ENCODE peak calls at places on chromosomes 6 and 20, in ten cellular contexts. B, H, S, N, Y, T, Q, A, P and C are unnamed samples.

GRCh38 chr20:31560900-31561598 is 44.0 kb upstream of the ID1 start:
- DNase-seq in S (peak), N (no peak), T (no peak), H (no peak), Q (no peak), B (peak), P (no peak), Y (no peak), A (peak), C (no peak)

GRCh38 chr6:22250486-22250885 is 46.4 kb downstream of the PRL start:
- DNase-seq in H (peak), Q (no peak), A (no peak), S (no peak), T (no peak), N (no peak), B (peak), P (no peak), Y (no peak), C (no peak)

GRCh38 chr6:160160450-160160849 is 38.8 kb downstream of the SLC22A1 start:
- DNase-seq in T (no peak), Q (no peak), A (no peak), S (no peak), P (no peak), Y (no peak), B (peak), H (no peak), N (no peak), C (no peak)

GRCh38 chr6:169158182-169158573 is 95.5 kb downstream of the THBS2 start:
- DNase-seq in P (no peak), Q (peak), N (no peak), H (no peak), S (no peak), A (no peak), Y (no peak), B (peak), T (no peak), C (no peak)

GRCh38 chr6:107401573-107401972 is 57.8 kb downstream of the PDSS2 start:
- DNase-seq in H (no peak), A (no peak), Q (no peak), Y (no peak), S (no peak), T (no peak), B (no peak), N (no peak), P (no peak), C (no peak)

GRCh38 chr20:22801528-22801927 is 217.2 kb upstream of the FOXA2 start:
- DNase-seq in T (no peak), H (no peak), A (no peak), B (no peak), P (no peak), N (no peak), Y (no peak), Q (no peak), S (no peak), C (no peak)

GRCh38 chr6:34867484-34867883 is 20.4 kb downstream of the TAF11 start:
- DNase-seq in S (no peak), Y (no peak), N (no peak), P (no peak), T (no peak), B (no peak), Q (no peak), A (no peak), H (no peak), C (no peak)

GRCh38 chr6:168370310-168370991 is 50.9 kb upstream of the DACT2 start:
- DNase-seq in T (peak), Y (peak), S (peak), N (peak), H (peak), P (peak), Q (peak), A (peak), B (no peak), C (peak)

GRCh38 chr6:116969211-116969863 is 92.3 kb downstream of the RFX6 start:
- DNase-seq in A (peak), P (no peak), H (peak), T (no peak), B (peak), Q (no peak), N (no peak), Y (no peak), S (peak), C (peak)

GRCh38 chr6:33161354-33162320 is 30.6 kb downstream of the COL11A2 start:
- DNase-seq in Y (peak), P (peak), T (peak), N (peak), H (peak), A (peak), B (peak), Q (peak), S (peak), C (peak)

GRCh38 chr6:37049990-37050853 is 44.8 kb downstream of the FGD2 start:
- DNase-seq in H (no peak), Y (peak), T (peak), B (no peak), A (no peak), N (peak), P (peak), Q (peak), S (no peak), C (peak)

GRCh38 chr6:112298021-112298745 is 43.8 kb upstream of the LAMA4 start:
- DNase-seq in S (peak), H (no peak), Y (no peak), Q (no peak), T (no peak), P (no peak), A (no peak), N (no peak), B (peak), C (no peak)

GRCh38 chr6:79687759-79688158 is 56.6 kb downstream of the SH3BGRL2 start:
- DNase-seq in Y (no peak), Q (no peak), P (no peak), H (peak), N (no peak), T (no peak), B (no peak), A (no peak), S (no peak), C (no peak)

GRCh38 chr20:38729767-38730166 is 5.5 kb downstream of the SLC32A1 start:
- DNase-seq in N (no peak), T (no peak), Y (peak), B (no peak), A (no peak), Q (no peak), S (no peak), H (no peak), P (no peak), C (no peak)

GRCh38 chr20:19568128-19568527 is 189.9 kb upstream of the RIN2 start:
- DNase-seq in T (no peak), A (no peak), B (no peak), P (no peak), N (no peak), S (no peak), H (no peak), Q (no peak), Y (no peak), C (no peak)

GRCh38 chr6:63523630-63524029 is 48.6 kb upstream of the LOC128125822 start:
- DNase-seq in P (no peak), N (no peak), A (no peak), T (no peak), H (no peak), B (no peak), S (no peak), Y (no peak), Q (no peak), C (no peak)

GRCh38 chr20:3479759-3480615 is 9.2 kb downstream of the ATRN start:
- DNase-seq in Y (no peak), T (no peak), H (no peak), S (no peak), P (no peak), A (no peak), N (no peak), Q (no peak), B (no peak), C (no peak)

GRCh38 chr6:4220619-4221018 is 85.2 kb upstream of the ECI2 start:
- DNase-seq in P (no peak), S (no peak), A (no peak), T (no peak), B (no peak), Q (no peak), H (no peak), N (no peak), Y (no peak), C (no peak)

GRCh38 chr6:13998356-13998755 is 73.6 kb downstream of the RNF182 start:
- DNase-seq in A (no peak), S (no peak), N (no peak), P (no peak), H (no peak), B (no peak), Y (no peak), Q (no peak), T (no peak), C (no peak)

GRCh38 chr6:32202186-32202585 is 9.7 kb upstream of the GPSM3 start:
- DNase-seq in N (no peak), S (no peak), Q (peak), P (no peak), H (no peak), B (no peak), T (no peak), Y (no peak), A (no peak), C (no peak)

GRCh38 chr20:63089051-63089907 is 82.5 kb upstream of the BHLHE23 start:
- DNase-seq in P (no peak), N (no peak), A (peak), Q (peak), B (no peak), H (no peak), Y (peak), T (no peak), S (no peak), C (no peak)

GRCh38 chr20:12605751-12606150 is 403.0 kb upstream of the SPTLC3 start:
- DNase-seq in N (no peak), H (peak), T (no peak), Y (no peak), A (no peak), S (no peak), P (no peak), Q (no peak), B (no peak), C (no peak)

GRCh38 chr20:10547276-10548114 is 112.4 kb downstream of the SLX4IP start:
- DNase-seq in N (no peak), T (no peak), S (peak), H (no peak), Y (no peak), Q (no peak), P (no peak), B (no peak), A (no peak), C (no peak)

GRCh38 chr6:143323729-143324465 is 126.6 kb downstream of the ADAT2 start:
- DNase-seq in H (no peak), S (no peak), T (no peak), A (no peak), B (no peak), P (no peak), Q (no peak), N (no peak), Y (no peak), C (no peak)

GRCh38 chr6:168956141-168956838 is 297.4 kb downstream of the THBS2 start:
- DNase-seq in P (no peak), B (peak), Q (no peak), S (no peak), T (no peak), Y (no peak), H (no peak), A (no peak), N (no peak), C (no peak)

GRCh38 chr6:77105091-77105490 is 358.2 kb downstream of the HTR1B start:
- DNase-seq in A (no peak), Q (no peak), N (no peak), B (no peak), P (no peak), H (no peak), Y (no peak), S (no peak), T (no peak), C (no peak)

GRCh38 chr6:80607814-80608391 is 501.4 kb downstream of the BCKDHB start:
- DNase-seq in N (no peak), H (no peak), S (no peak), Q (no peak), Y (no peak), B (peak), A (no peak), P (no peak), T (no peak), C (no peak)

GRCh38 chr6:115838763-115839401 is 221.8 kb downstream of the FRK start:
- DNase-seq in N (no peak), Y (no peak), Q (no peak), B (peak), H (no peak), P (no peak), S (peak), T (no peak), A (peak), C (peak)

GRCh38 chr6:108383967-108384366 is 89.1 kb downstream of the AFG1L start:
- DNase-seq in H (no peak), Y (no peak), T (no peak), Q (no peak), S (peak), B (no peak), P (no peak), A (no peak), N (no peak), C (no peak)